ENCODE peak calls at places on chromosomes 7 and 10, in four cellular contexts. O is CD4-positive, alpha-beta memory T cell; R is naive thymus-derived CD4-positive, alpha-beta T cell; Z is tibial nerve. C is an unnamed sample.

GRCh38 chr7:95265634-95266033 is 58.7 kb downstream of the PON1 start:
- DNase-seq in O (no peak), R (no peak), Z (no peak), C (no peak)

GRCh38 chr7:38070718-38071117 is 107.3 kb upstream of the STARD3NL start:
- DNase-seq in O (no peak), R (no peak), Z (no peak), C (no peak)

GRCh38 chr10:17229717-17229966 is 1.6 kb downstream of the VIM start:
- DNase-seq in O (no peak), R (no peak), Z (no peak), C (no peak)

GRCh38 chr10:13110908-13111307 is 10.9 kb downstream of the OPTN start:
- DNase-seq in O (no peak), R (no peak), Z (no peak), C (no peak)

GRCh38 chr7:137981175-137981574 is 20.7 kb downstream of the CREB3L2 start:
- DNase-seq in O (no peak), R (no peak), Z (no peak), C (no peak)

GRCh38 chr7:92698237-92698841 is 108.1 kb upstream of the FAM133B start:
- DNase-seq in O (no peak), R (no peak), Z (no peak), C (no peak)

GRCh38 chr10:83539528-83540308 is 599.6 kb upstream of the GHITM start:
- DNase-seq in O (no peak), R (no peak), Z (peak; percentile 30), C (no peak)

GRCh38 chr7:1755783-1756626 is 85.9 kb downstream of the ELFN1 start:
- DNase-seq in O (no peak), R (no peak), Z (no peak), C (no peak)

GRCh38 chr7:93973134-93973533 is 31.0 kb downstream of the BET1 start:
- DNase-seq in O (no peak), R (no peak), Z (no peak), C (no peak)

GRCh38 chr7:80018941-80019808 is 115.5 kb upstream of the GNAI1 start:
- DNase-seq in O (peak; percentile 9), R (peak; percentile 50), Z (no peak), C (peak; percentile 39)

GRCh38 chr10:61733358-61733940 is 70.7 kb downstream of the CABCOCO1 start:
- DNase-seq in O (peak; percentile 11), R (peak; percentile 19), Z (no peak), C (no peak)

DNA sequence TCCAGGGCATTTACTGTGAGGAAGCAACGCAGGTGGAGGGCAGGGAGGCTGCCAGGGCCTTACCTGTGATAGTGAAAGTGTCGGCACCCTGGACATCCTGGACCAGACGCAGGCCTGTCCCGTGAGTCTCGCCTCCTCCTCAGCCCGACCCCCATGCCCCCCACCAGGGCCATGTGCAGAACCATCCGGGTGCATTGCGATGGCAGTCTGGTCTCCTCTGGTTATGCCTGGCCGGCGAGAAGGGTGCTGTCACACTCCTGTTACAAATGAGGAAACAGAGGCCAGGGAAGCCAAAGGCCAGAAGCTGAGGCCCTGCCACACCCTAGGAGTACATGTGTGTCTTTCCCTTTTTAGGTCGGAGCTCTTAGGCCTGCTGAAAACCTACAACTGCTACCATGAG is 7.2 kb downstream of the DEPP1 start:
- DNase-seq in O (no peak), R (no peak), Z (no peak), C (no peak)
- H3K4me1 ChIP-seq in O (peaks cover 39% of the 10 kb centered on the region), R (peaks cover 13% of the 10 kb centered on the region), Z (peaks cover 50% of the 10 kb centered on the region), C (peaks cover 47% of the 10 kb centered on the region)

DNA sequence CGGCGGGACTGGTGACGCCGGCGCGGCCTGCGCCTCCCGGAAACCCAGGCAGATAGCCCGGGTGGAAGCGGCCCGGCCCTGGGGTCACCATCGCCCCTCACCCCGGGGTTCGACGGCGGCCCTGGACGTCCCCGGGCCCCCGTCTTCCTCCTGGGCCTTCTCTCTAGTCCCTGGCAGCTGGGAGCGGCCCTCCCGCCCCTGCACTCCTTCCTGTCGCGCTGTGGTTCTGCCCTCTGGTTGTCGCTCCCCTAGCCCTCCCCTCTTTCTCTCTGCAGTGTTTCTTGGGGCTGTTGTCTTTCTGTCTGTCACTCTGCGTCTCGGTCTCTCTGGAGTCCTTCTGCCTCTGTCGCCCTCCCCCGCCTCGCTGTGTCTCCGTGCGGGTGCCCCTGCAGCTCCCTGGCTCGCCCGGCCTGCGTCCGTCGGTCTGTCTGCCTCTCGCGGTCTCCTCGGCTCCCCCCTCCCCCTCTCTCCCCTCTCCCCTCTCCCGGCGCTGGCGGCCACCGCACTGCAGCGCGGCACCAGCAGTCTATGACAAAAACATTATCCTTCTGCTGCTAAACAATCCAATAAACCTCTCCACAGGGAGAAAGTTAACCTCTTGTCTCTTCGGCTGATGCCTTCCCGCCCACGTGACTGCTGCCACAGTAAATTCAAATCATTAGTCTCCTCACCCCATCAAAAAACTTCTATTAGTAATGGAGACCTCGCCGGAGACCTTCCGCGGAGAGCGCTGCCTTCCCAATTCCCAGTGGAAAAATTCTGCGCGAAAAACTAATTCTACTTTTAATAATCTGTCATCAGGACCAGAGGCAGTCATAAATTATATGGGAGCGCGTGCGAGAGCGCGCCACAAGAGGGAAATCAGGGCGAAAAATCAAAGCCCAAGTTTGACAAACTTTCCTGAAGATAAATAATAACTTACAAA is 90.3 kb upstream of the PAX2 start:
- DNase-seq in O (peak; percentile 20), R (no peak), Z (no peak), C (no peak)
- H3K27me3 ChIP-seq in O (peaks cover 44% of the 10 kb centered on the region), R (peaks cover 19% of the 10 kb centered on the region), Z (peaks cover 13% of the 10 kb centered on the region), C (peaks cover 37% of the 10 kb centered on the region)

GRCh38 chr10:119644215-119644826 is 6.9 kb upstream of the BAG3 start:
- DNase-seq in O (no peak), R (no peak), Z (no peak), C (no peak)
- H3K4me1 ChIP-seq in O (peaks cover 29% of the 10 kb centered on the region), R (no peaks in the 10 kb centered on the region), Z (no peaks in the 10 kb centered on the region), C (peaks cover 17% of the 10 kb centered on the region)

DNA sequence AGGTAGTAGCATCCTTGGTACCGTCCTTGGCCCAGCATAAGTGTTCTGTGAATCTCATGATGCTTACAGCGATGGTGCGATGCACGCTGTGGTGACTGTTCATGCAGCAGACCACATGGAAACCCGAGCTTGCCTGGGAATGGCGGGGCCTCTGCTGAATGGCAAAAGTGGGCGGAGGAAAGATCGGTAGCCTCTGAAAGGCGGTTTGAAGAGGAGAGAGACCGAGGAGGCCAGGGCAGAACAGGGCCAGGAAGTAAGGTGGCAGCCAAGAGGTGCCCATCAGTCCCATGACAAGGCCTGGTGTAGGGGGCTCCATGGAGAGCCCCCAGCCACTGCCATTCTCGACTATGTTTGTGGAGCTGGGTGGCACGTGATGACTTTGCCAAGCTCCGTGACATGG is 33.2 kb upstream of the CNPY1 start:
- DNase-seq in O (no peak), R (no peak), Z (no peak), C (no peak)
- H3K27me3 ChIP-seq in O (no peaks in the 10 kb centered on the region), R (no peaks in the 10 kb centered on the region), Z (no peaks in the 10 kb centered on the region), C (no peaks in the 10 kb centered on the region)

GRCh38 chr7:123748171-123748733 is 551 bp downstream of the WASL start:
- DNase-seq in O (peak; percentile 29), R (no peak), Z (peak; percentile 16), C (peak; percentile 8)
- H3K4me1 ChIP-seq in O (peaks cover 59% of the 10 kb centered on the region), R (peaks cover 31% of the 10 kb centered on the region), Z (peaks cover 32% of the 10 kb centered on the region), C (peaks cover 51% of the 10 kb centered on the region)

GRCh38 chr10:454860-455259 is 234.6 kb downstream of the DIP2C start:
- DNase-seq in O (no peak), R (no peak), Z (no peak), C (no peak)

GRCh38 chr10:456486-456885 is 233.0 kb downstream of the DIP2C start:
- DNase-seq in O (no peak), R (no peak), Z (no peak), C (no peak)

GRCh38 chr10:458466-458865 is 231.0 kb downstream of the DIP2C start:
- DNase-seq in O (no peak), R (no peak), Z (no peak), C (no peak)

GRCh38 chr10:459743-460142 is 229.7 kb downstream of the DIP2C start:
- DNase-seq in O (no peak), R (no peak), Z (no peak), C (no peak)
- H3K27me3 ChIP-seq in O (no peaks in the 10 kb centered on the region), R (no peaks in the 10 kb centered on the region), Z (no peaks in the 10 kb centered on the region), C (no peaks in the 10 kb centered on the region)

GRCh38 chr10:132409667-132410028 is 12.6 kb downstream of the PWWP2B start:
- DNase-seq in O (no peak), R (no peak), Z (no peak), C (no peak)

GRCh38 chr10:132411561-132412253 is 14.7 kb downstream of the PWWP2B start:
- DNase-seq in O (no peak), R (no peak), Z (no peak), C (no peak)

GRCh38 chr10:132410056-132410778 is 13.2 kb downstream of the PWWP2B start:
- DNase-seq in O (no peak), R (no peak), Z (no peak), C (no peak)

GRCh38 chr10:132412316-132413192 is 15.6 kb downstream of the PWWP2B start:
- DNase-seq in O (no peak), R (no peak), Z (no peak), C (no peak)

GRCh38 chr10:132410779-132411532 is 14.0 kb downstream of the PWWP2B start:
- DNase-seq in O (no peak), R (no peak), Z (no peak), C (no peak)
- H3K4me1 ChIP-seq in O (peaks cover 4% of the 10 kb centered on the region), R (peaks cover 15% of the 10 kb centered on the region), Z (peaks cover 42% of the 10 kb centered on the region), C (peaks cover 19% of the 10 kb centered on the region)

DNA sequence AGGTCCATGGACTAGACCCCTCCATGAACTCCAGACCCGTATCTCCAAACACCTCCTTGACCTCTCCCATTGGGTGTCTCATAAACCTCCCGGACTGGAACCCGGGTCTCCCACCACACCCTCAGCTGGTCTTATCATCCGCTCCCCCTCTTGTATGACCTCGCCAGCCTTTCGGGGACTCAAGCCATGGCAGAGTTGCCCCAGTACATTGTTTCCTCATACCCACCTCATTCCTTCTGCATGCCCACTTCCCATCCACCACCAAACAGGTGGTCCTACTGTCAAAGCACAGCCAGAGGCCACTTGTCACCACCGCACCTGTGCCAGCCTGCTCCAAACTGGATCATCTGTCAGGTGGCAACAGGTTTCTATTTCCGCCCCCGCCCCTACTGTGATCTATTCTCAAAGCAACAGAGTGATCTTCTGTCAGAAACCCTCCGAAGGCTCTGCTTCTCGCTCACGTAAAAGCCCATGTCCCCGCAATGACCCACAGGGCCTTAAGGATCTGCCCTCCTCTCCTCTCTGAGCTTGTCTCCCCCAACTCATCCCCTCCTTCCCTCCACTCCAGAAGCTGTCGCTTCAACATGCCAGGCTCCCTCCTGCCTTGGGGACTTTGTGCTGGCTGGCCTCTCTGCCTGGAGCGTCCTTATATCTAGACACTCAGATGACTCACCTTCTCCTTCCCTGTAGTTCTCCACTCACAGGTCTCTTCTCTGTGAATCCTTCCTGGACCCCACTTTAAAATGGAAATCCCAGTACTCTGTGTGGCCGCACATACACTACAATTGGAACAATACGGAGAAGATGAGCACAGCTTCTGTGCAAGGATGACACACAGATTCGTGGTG is 22.8 kb upstream of the PRKAG2 start:
- DNase-seq in O (no peak), R (no peak), Z (no peak), C (no peak)
- H3K27me3 ChIP-seq in O (no peaks in the 10 kb centered on the region), R (no peaks in the 10 kb centered on the region), Z (no peaks in the 10 kb centered on the region), C (no peaks in the 10 kb centered on the region)

C was measured in CD8-positive, alpha-beta T cell.